ENCODE peak calls at places on chromosome 22, in ten cellular contexts. P is AG08396, M is sigmoid colon, G is iPS-NIHi11, S is hippocampal formation, B is left kidney, I is cardiac fibroblast, F is left lung, Q is spleen, C is T follicular helper cell. R is an unnamed sample.

GRCh38 chr22:42635531-42635930 is 4.9 kb downstream of the ATP5MGL start:
- DNase-seq in P (peak; percentile 94), M (peak; percentile 88), G (no peak), S (no peak), B (no peak), I (peak; percentile 85), F (peak; percentile 67), Q (no peak), C (no peak), R (no peak)

GRCh38 chr22:49237279-49237678 is 590.4 kb downstream of the BRD1 start:
- DNase-seq in P (no peak), M (no peak), G (no peak), S (no peak), B (no peak), I (no peak), F (no peak), Q (no peak), C (no peak), R (no peak)

GRCh38 chr22:49979587-49980264 is 19.2 kb downstream of the PIM3 start:
- DNase-seq in P (peak; percentile 62), M (no peak), G (peak; percentile 56), S (no peak), B (no peak), I (peak; percentile 52), F (no peak), Q (no peak), C (no peak), R (peak; percentile 47)

GRCh38 chr22:20425821-20426615 is 11.6 kb downstream of the SCARF2 start:
- DNase-seq in P (no peak), M (no peak), G (no peak), S (no peak), B (peak; percentile 45), I (no peak), F (no peak), Q (peak; percentile 69), C (no peak), R (no peak)

GRCh38 chr22:29212738-29213137 is 7.0 kb downstream of the EMID1 start:
- DNase-seq in P (no peak), M (no peak), G (no peak), S (no peak), B (no peak), I (no peak), F (no peak), Q (no peak), C (no peak), R (peak; percentile 62)

GRCh38 chr22:20750461-20751184 is 23.3 kb upstream of the SERPIND1 start:
- DNase-seq in P (peak; percentile 84), M (peak; percentile 77), G (no peak), S (peak; percentile 28), B (peak; percentile 71), I (peak; percentile 79), F (peak; percentile 74), Q (no peak), C (no peak), R (no peak)

GRCh38 chr22:38982008-38982927 is at the start of gene APOBEC3B:
- DNase-seq in P (peak; percentile 92), M (peak; percentile 94), G (peak; percentile 72), S (peak; percentile 39), B (peak; percentile 88), I (peak; percentile 97), F (peak; percentile 93), Q (peak; percentile 92), C (peak; percentile 26), R (no peak)

GRCh38 chr22:44340271-44341239 is 27.8 kb upstream of the SHISAL1 start:
- DNase-seq in P (no peak), M (no peak), G (no peak), S (no peak), B (peak; percentile 93), I (no peak), F (no peak), Q (no peak), C (no peak), R (peak; percentile 93)

GRCh38 chr22:33887173-33887572 is 33.1 kb downstream of the LARGE1 start:
- DNase-seq in P (no peak), M (no peak), G (no peak), S (no peak), B (no peak), I (no peak), F (no peak), Q (no peak), C (no peak), R (no peak)

GRCh38 chr22:38494498-38494897 is 11.6 kb downstream of the DDX17 start:
- DNase-seq in P (no peak), M (no peak), G (no peak), S (no peak), B (no peak), I (peak; percentile 35), F (no peak), Q (no peak), C (no peak), R (no peak)

GRCh38 chr22:17239156-17239701 is 20.0 kb upstream of the ADA2 start:
- DNase-seq in P (no peak), M (no peak), G (no peak), S (no peak), B (no peak), I (no peak), F (no peak), Q (no peak), C (no peak), R (no peak)

GRCh38 chr22:27348634-27349033 is 452.9 kb downstream of the MN1 start:
- DNase-seq in P (no peak), M (no peak), G (no peak), S (no peak), B (no peak), I (peak; percentile 36), F (no peak), Q (no peak), C (no peak), R (no peak)

GRCh38 chr22:45577746-45578523 is 75.3 kb downstream of the FBLN1 start:
- DNase-seq in P (peak; percentile 81), M (peak; percentile 89), G (peak; percentile 86), S (peak; percentile 71), B (peak; percentile 93), I (peak; percentile 83), F (peak; percentile 86), Q (peak; percentile 93), C (peak; percentile 57), R (peak; percentile 88)